ENCODE peak calls at places on chromosomes 4 and X, in ten cellular contexts. One of them, this sample, is unnamed.

GRCh38 chrX:37986893-37987292 is 19.5 kb upstream of the SYTL5 start:
- DNase-seq in activated T-helper 2 cell treated with anti-CD3 and anti-CD28 coated beads, Interferon-gamma antibody, Interleukin-2, Interleukin-4, amounts not matched to agents 10 μg/mL and 5 μg/mL and 100 μg/mL, durations not matched to agents 14 hours and 24 hours and 36 hours: no peak
- DNase-seq in A549: no peak
- DNase-seq in activated CD8-positive, alpha-beta memory T cell treated with anti-CD3 and anti-CD28 coated beads, Interleukin-2, amount 50 U/mL, for 48 hours: no peak
- DNase-seq in NCI-H446: no peak
- DNase-seq in KBM-7: no peak
- DNase-seq in stimulated activated CD4-positive, alpha-beta T cell treated with anti-CD3 and anti-CD28 coated beads, Interleukin-15, amount 100 ng/mL, for 1 hour: no peak
- DNase-seq in posterior vena cava: no peak
- DNase-seq in ACHN: peak; percentile 1
- DNase-seq in non-pigmented ciliary epithelial cell: peak; percentile 15
- DNase-seq in this sample: no peak

GRCh38 chr4:61604054-61604453 is 403.9 kb downstream of the ADGRL3 start:
- DNase-seq in activated T-helper 2 cell treated with anti-CD3 and anti-CD28 coated beads, Interferon-gamma antibody, Interleukin-2, Interleukin-4, amounts not matched to agents 10 μg/mL and 5 μg/mL and 100 μg/mL, durations not matched to agents 14 hours and 24 hours and 36 hours: no peak
- DNase-seq in A549: no peak
- DNase-seq in activated CD8-positive, alpha-beta memory T cell treated with anti-CD3 and anti-CD28 coated beads, Interleukin-2, amount 50 U/mL, for 48 hours: no peak
- DNase-seq in NCI-H446: no peak
- DNase-seq in KBM-7: no peak
- DNase-seq in stimulated activated CD4-positive, alpha-beta T cell treated with anti-CD3 and anti-CD28 coated beads, Interleukin-15, amount 100 ng/mL, for 1 hour: no peak
- DNase-seq in posterior vena cava: no peak
- DNase-seq in ACHN: no peak
- DNase-seq in non-pigmented ciliary epithelial cell: no peak
- DNase-seq in this sample: no peak

GRCh38 chr4:2338754-2339457 is 77.0 kb upstream of the MXD4 start:
- DNase-seq in activated T-helper 2 cell treated with anti-CD3 and anti-CD28 coated beads, Interferon-gamma antibody, Interleukin-2, Interleukin-4, amounts not matched to agents 10 μg/mL and 5 μg/mL and 100 μg/mL, durations not matched to agents 14 hours and 24 hours and 36 hours: peak; percentile 6
- DNase-seq in A549: no peak
- DNase-seq in activated CD8-positive, alpha-beta memory T cell treated with anti-CD3 and anti-CD28 coated beads, Interleukin-2, amount 50 U/mL, for 48 hours: no peak
- DNase-seq in NCI-H446: no peak
- DNase-seq in KBM-7: no peak
- DNase-seq in stimulated activated CD4-positive, alpha-beta T cell treated with anti-CD3 and anti-CD28 coated beads, Interleukin-15, amount 100 ng/mL, for 1 hour: no peak
- DNase-seq in posterior vena cava: peak; percentile 62
- DNase-seq in ACHN: no peak
- DNase-seq in non-pigmented ciliary epithelial cell: no peak
- DNase-seq in this sample: no peak

GRCh38 chr4:46931981-46932380 is 22.9 kb upstream of the COX7B2 start:
- DNase-seq in activated T-helper 2 cell treated with anti-CD3 and anti-CD28 coated beads, Interferon-gamma antibody, Interleukin-2, Interleukin-4, amounts not matched to agents 10 μg/mL and 5 μg/mL and 100 μg/mL, durations not matched to agents 14 hours and 24 hours and 36 hours: no peak
- DNase-seq in A549: peak; percentile 3
- DNase-seq in activated CD8-positive, alpha-beta memory T cell treated with anti-CD3 and anti-CD28 coated beads, Interleukin-2, amount 50 U/mL, for 48 hours: no peak
- DNase-seq in NCI-H446: peak; percentile 59
- DNase-seq in KBM-7: peak; percentile 34
- DNase-seq in stimulated activated CD4-positive, alpha-beta T cell treated with anti-CD3 and anti-CD28 coated beads, Interleukin-15, amount 100 ng/mL, for 1 hour: no peak
- DNase-seq in posterior vena cava: no peak
- DNase-seq in ACHN: peak; percentile 42
- DNase-seq in non-pigmented ciliary epithelial cell: no peak
- DNase-seq in this sample: no peak

GRCh38 chr4:112189754-112190153 is 41.8 kb upstream of the AP1AR start:
- DNase-seq in activated T-helper 2 cell treated with anti-CD3 and anti-CD28 coated beads, Interferon-gamma antibody, Interleukin-2, Interleukin-4, amounts not matched to agents 10 μg/mL and 5 μg/mL and 100 μg/mL, durations not matched to agents 14 hours and 24 hours and 36 hours: no peak
- DNase-seq in A549: peak; percentile 26
- DNase-seq in activated CD8-positive, alpha-beta memory T cell treated with anti-CD3 and anti-CD28 coated beads, Interleukin-2, amount 50 U/mL, for 48 hours: no peak
- DNase-seq in NCI-H446: no peak
- DNase-seq in KBM-7: peak; percentile 16
- DNase-seq in stimulated activated CD4-positive, alpha-beta T cell treated with anti-CD3 and anti-CD28 coated beads, Interleukin-15, amount 100 ng/mL, for 1 hour: no peak
- DNase-seq in posterior vena cava: no peak
- DNase-seq in ACHN: no peak
- DNase-seq in non-pigmented ciliary epithelial cell: no peak
- DNase-seq in this sample: no peak

GRCh38 chr4:80592950-80593349 is 257.4 kb downstream of the CFAP299 start:
- DNase-seq in activated T-helper 2 cell treated with anti-CD3 and anti-CD28 coated beads, Interferon-gamma antibody, Interleukin-2, Interleukin-4, amounts not matched to agents 10 μg/mL and 5 μg/mL and 100 μg/mL, durations not matched to agents 14 hours and 24 hours and 36 hours: no peak
- DNase-seq in A549: peak; percentile 0
- DNase-seq in activated CD8-positive, alpha-beta memory T cell treated with anti-CD3 and anti-CD28 coated beads, Interleukin-2, amount 50 U/mL, for 48 hours: no peak
- DNase-seq in NCI-H446: no peak
- DNase-seq in KBM-7: peak; percentile 3
- DNase-seq in stimulated activated CD4-positive, alpha-beta T cell treated with anti-CD3 and anti-CD28 coated beads, Interleukin-15, amount 100 ng/mL, for 1 hour: no peak
- DNase-seq in posterior vena cava: no peak
- DNase-seq in ACHN: no peak
- DNase-seq in non-pigmented ciliary epithelial cell: no peak
- DNase-seq in this sample: no peak

GRCh38 chrX:111728096-111728495 is 47.1 kb downstream of the ALG13 start:
- DNase-seq in activated T-helper 2 cell treated with anti-CD3 and anti-CD28 coated beads, Interferon-gamma antibody, Interleukin-2, Interleukin-4, amounts not matched to agents 10 μg/mL and 5 μg/mL and 100 μg/mL, durations not matched to agents 14 hours and 24 hours and 36 hours: no peak
- DNase-seq in A549: no peak
- DNase-seq in activated CD8-positive, alpha-beta memory T cell treated with anti-CD3 and anti-CD28 coated beads, Interleukin-2, amount 50 U/mL, for 48 hours: no peak
- DNase-seq in NCI-H446: no peak
- DNase-seq in KBM-7: no peak
- DNase-seq in stimulated activated CD4-positive, alpha-beta T cell treated with anti-CD3 and anti-CD28 coated beads, Interleukin-15, amount 100 ng/mL, for 1 hour: no peak
- DNase-seq in posterior vena cava: no peak
- DNase-seq in ACHN: peak; percentile 60
- DNase-seq in non-pigmented ciliary epithelial cell: no peak
- DNase-seq in this sample: no peak

GRCh38 chr4:158169931-158170690 is 2.7 kb downstream of the GASK1B start:
- DNase-seq in activated T-helper 2 cell treated with anti-CD3 and anti-CD28 coated beads, Interferon-gamma antibody, Interleukin-2, Interleukin-4, amounts not matched to agents 10 μg/mL and 5 μg/mL and 100 μg/mL, durations not matched to agents 14 hours and 24 hours and 36 hours: no peak
- DNase-seq in A549: no peak
- DNase-seq in activated CD8-positive, alpha-beta memory T cell treated with anti-CD3 and anti-CD28 coated beads, Interleukin-2, amount 50 U/mL, for 48 hours: no peak
- DNase-seq in NCI-H446: peak; percentile 74
- DNase-seq in KBM-7: peak; percentile 71
- DNase-seq in stimulated activated CD4-positive, alpha-beta T cell treated with anti-CD3 and anti-CD28 coated beads, Interleukin-15, amount 100 ng/mL, for 1 hour: no peak
- DNase-seq in posterior vena cava: no peak
- DNase-seq in ACHN: no peak
- DNase-seq in non-pigmented ciliary epithelial cell: no peak
- DNase-seq in this sample: no peak

GRCh38 chr4:20192754-20193521 is 58.8 kb upstream of the SLIT2 start:
- DNase-seq in activated T-helper 2 cell treated with anti-CD3 and anti-CD28 coated beads, Interferon-gamma antibody, Interleukin-2, Interleukin-4, amounts not matched to agents 10 μg/mL and 5 μg/mL and 100 μg/mL, durations not matched to agents 14 hours and 24 hours and 36 hours: no peak
- DNase-seq in A549: no peak
- DNase-seq in activated CD8-positive, alpha-beta memory T cell treated with anti-CD3 and anti-CD28 coated beads, Interleukin-2, amount 50 U/mL, for 48 hours: no peak
- DNase-seq in NCI-H446: no peak
- DNase-seq in KBM-7: no peak
- DNase-seq in stimulated activated CD4-positive, alpha-beta T cell treated with anti-CD3 and anti-CD28 coated beads, Interleukin-15, amount 100 ng/mL, for 1 hour: no peak
- DNase-seq in posterior vena cava: no peak
- DNase-seq in ACHN: no peak
- DNase-seq in non-pigmented ciliary epithelial cell: no peak
- DNase-seq in this sample: no peak

GRCh38 chr4:16027114-16027513 is 56.7 kb downstream of the PROM1 start:
- DNase-seq in activated T-helper 2 cell treated with anti-CD3 and anti-CD28 coated beads, Interferon-gamma antibody, Interleukin-2, Interleukin-4, amounts not matched to agents 10 μg/mL and 5 μg/mL and 100 μg/mL, durations not matched to agents 14 hours and 24 hours and 36 hours: no peak
- DNase-seq in A549: no peak
- DNase-seq in activated CD8-positive, alpha-beta memory T cell treated with anti-CD3 and anti-CD28 coated beads, Interleukin-2, amount 50 U/mL, for 48 hours: no peak
- DNase-seq in NCI-H446: no peak
- DNase-seq in KBM-7: no peak
- DNase-seq in stimulated activated CD4-positive, alpha-beta T cell treated with anti-CD3 and anti-CD28 coated beads, Interleukin-15, amount 100 ng/mL, for 1 hour: no peak
- DNase-seq in posterior vena cava: no peak
- DNase-seq in ACHN: no peak
- DNase-seq in non-pigmented ciliary epithelial cell: no peak
- DNase-seq in this sample: no peak

GRCh38 chr4:39814403-39815185 is 116.7 kb downstream of the UBE2K start:
- DNase-seq in activated T-helper 2 cell treated with anti-CD3 and anti-CD28 coated beads, Interferon-gamma antibody, Interleukin-2, Interleukin-4, amounts not matched to agents 10 μg/mL and 5 μg/mL and 100 μg/mL, durations not matched to agents 14 hours and 24 hours and 36 hours: peak; percentile 11
- DNase-seq in A549: peak; percentile 61
- DNase-seq in activated CD8-positive, alpha-beta memory T cell treated with anti-CD3 and anti-CD28 coated beads, Interleukin-2, amount 50 U/mL, for 48 hours: peak; percentile 61
- DNase-seq in NCI-H446: no peak
- DNase-seq in KBM-7: no peak
- DNase-seq in stimulated activated CD4-positive, alpha-beta T cell treated with anti-CD3 and anti-CD28 coated beads, Interleukin-15, amount 100 ng/mL, for 1 hour: no peak
- DNase-seq in posterior vena cava: no peak
- DNase-seq in ACHN: peak; percentile 16
- DNase-seq in non-pigmented ciliary epithelial cell: no peak
- DNase-seq in this sample: peak; percentile 50

GRCh38 chrX:10486373-10486772 is 134.0 kb downstream of the MID1 start:
- DNase-seq in activated T-helper 2 cell treated with anti-CD3 and anti-CD28 coated beads, Interferon-gamma antibody, Interleukin-2, Interleukin-4, amounts not matched to agents 10 μg/mL and 5 μg/mL and 100 μg/mL, durations not matched to agents 14 hours and 24 hours and 36 hours: no peak
- DNase-seq in A549: peak; percentile 38
- DNase-seq in activated CD8-positive, alpha-beta memory T cell treated with anti-CD3 and anti-CD28 coated beads, Interleukin-2, amount 50 U/mL, for 48 hours: no peak
- DNase-seq in NCI-H446: peak; percentile 22
- DNase-seq in KBM-7: no peak
- DNase-seq in stimulated activated CD4-positive, alpha-beta T cell treated with anti-CD3 and anti-CD28 coated beads, Interleukin-15, amount 100 ng/mL, for 1 hour: no peak
- DNase-seq in posterior vena cava: no peak
- DNase-seq in ACHN: no peak
- DNase-seq in non-pigmented ciliary epithelial cell: peak; percentile 59
- DNase-seq in this sample: no peak

GRCh38 chr4:78659264-78659663 is 107.7 kb downstream of the ANXA3 start:
- DNase-seq in activated T-helper 2 cell treated with anti-CD3 and anti-CD28 coated beads, Interferon-gamma antibody, Interleukin-2, Interleukin-4, amounts not matched to agents 10 μg/mL and 5 μg/mL and 100 μg/mL, durations not matched to agents 14 hours and 24 hours and 36 hours: no peak
- DNase-seq in A549: no peak
- DNase-seq in activated CD8-positive, alpha-beta memory T cell treated with anti-CD3 and anti-CD28 coated beads, Interleukin-2, amount 50 U/mL, for 48 hours: no peak
- DNase-seq in NCI-H446: peak; percentile 82
- DNase-seq in KBM-7: no peak
- DNase-seq in stimulated activated CD4-positive, alpha-beta T cell treated with anti-CD3 and anti-CD28 coated beads, Interleukin-15, amount 100 ng/mL, for 1 hour: no peak
- DNase-seq in posterior vena cava: no peak
- DNase-seq in ACHN: no peak
- DNase-seq in non-pigmented ciliary epithelial cell: no peak
- DNase-seq in this sample: no peak

GRCh38 chr4:82708982-82709381 is 89.6 kb downstream of the SCD5 start:
- DNase-seq in activated T-helper 2 cell treated with anti-CD3 and anti-CD28 coated beads, Interferon-gamma antibody, Interleukin-2, Interleukin-4, amounts not matched to agents 10 μg/mL and 5 μg/mL and 100 μg/mL, durations not matched to agents 14 hours and 24 hours and 36 hours: no peak
- DNase-seq in A549: no peak
- DNase-seq in activated CD8-positive, alpha-beta memory T cell treated with anti-CD3 and anti-CD28 coated beads, Interleukin-2, amount 50 U/mL, for 48 hours: no peak
- DNase-seq in NCI-H446: no peak
- DNase-seq in KBM-7: no peak
- DNase-seq in stimulated activated CD4-positive, alpha-beta T cell treated with anti-CD3 and anti-CD28 coated beads, Interleukin-15, amount 100 ng/mL, for 1 hour: no peak
- DNase-seq in posterior vena cava: no peak
- DNase-seq in ACHN: no peak
- DNase-seq in non-pigmented ciliary epithelial cell: no peak
- DNase-seq in this sample: no peak

GRCh38 chrX:143994206-143994605 is 110.3 kb downstream of the UBE2NL start:
- DNase-seq in activated T-helper 2 cell treated with anti-CD3 and anti-CD28 coated beads, Interferon-gamma antibody, Interleukin-2, Interleukin-4, amounts not matched to agents 10 μg/mL and 5 μg/mL and 100 μg/mL, durations not matched to agents 14 hours and 24 hours and 36 hours: no peak
- DNase-seq in A549: no peak
- DNase-seq in activated CD8-positive, alpha-beta memory T cell treated with anti-CD3 and anti-CD28 coated beads, Interleukin-2, amount 50 U/mL, for 48 hours: no peak
- DNase-seq in NCI-H446: no peak
- DNase-seq in KBM-7: no peak
- DNase-seq in stimulated activated CD4-positive, alpha-beta T cell treated with anti-CD3 and anti-CD28 coated beads, Interleukin-15, amount 100 ng/mL, for 1 hour: no peak
- DNase-seq in posterior vena cava: no peak
- DNase-seq in ACHN: peak; percentile 47
- DNase-seq in non-pigmented ciliary epithelial cell: peak; percentile 1
- DNase-seq in this sample: no peak

GRCh38 chr4:163988921-163989320 is 494.4 kb downstream of the TMA16 start:
- DNase-seq in activated T-helper 2 cell treated with anti-CD3 and anti-CD28 coated beads, Interferon-gamma antibody, Interleukin-2, Interleukin-4, amounts not matched to agents 10 μg/mL and 5 μg/mL and 100 μg/mL, durations not matched to agents 14 hours and 24 hours and 36 hours: no peak
- DNase-seq in A549: no peak
- DNase-seq in activated CD8-positive, alpha-beta memory T cell treated with anti-CD3 and anti-CD28 coated beads, Interleukin-2, amount 50 U/mL, for 48 hours: no peak
- DNase-seq in NCI-H446: no peak
- DNase-seq in KBM-7: no peak
- DNase-seq in stimulated activated CD4-positive, alpha-beta T cell treated with anti-CD3 and anti-CD28 coated beads, Interleukin-15, amount 100 ng/mL, for 1 hour: no peak
- DNase-seq in posterior vena cava: no peak
- DNase-seq in ACHN: no peak
- DNase-seq in non-pigmented ciliary epithelial cell: no peak
- DNase-seq in this sample: no peak

GRCh38 chr4:106898621-106899230 is 137.4 kb downstream of the DKK2 start:
- DNase-seq in activated T-helper 2 cell treated with anti-CD3 and anti-CD28 coated beads, Interferon-gamma antibody, Interleukin-2, Interleukin-4, amounts not matched to agents 10 μg/mL and 5 μg/mL and 100 μg/mL, durations not matched to agents 14 hours and 24 hours and 36 hours: no peak
- DNase-seq in A549: peak; percentile 44
- DNase-seq in activated CD8-positive, alpha-beta memory T cell treated with anti-CD3 and anti-CD28 coated beads, Interleukin-2, amount 50 U/mL, for 48 hours: no peak
- DNase-seq in NCI-H446: peak; percentile 40
- DNase-seq in KBM-7: peak; percentile 49
- DNase-seq in stimulated activated CD4-positive, alpha-beta T cell treated with anti-CD3 and anti-CD28 coated beads, Interleukin-15, amount 100 ng/mL, for 1 hour: no peak
- DNase-seq in posterior vena cava: no peak
- DNase-seq in ACHN: peak; percentile 43
- DNase-seq in non-pigmented ciliary epithelial cell: peak; percentile 26
- DNase-seq in this sample: peak; percentile 51

GRCh38 chr4:81905966-81906365 is 434.3 kb upstream of the RASGEF1B start:
- DNase-seq in activated T-helper 2 cell treated with anti-CD3 and anti-CD28 coated beads, Interferon-gamma antibody, Interleukin-2, Interleukin-4, amounts not matched to agents 10 μg/mL and 5 μg/mL and 100 μg/mL, durations not matched to agents 14 hours and 24 hours and 36 hours: no peak
- DNase-seq in A549: no peak
- DNase-seq in activated CD8-positive, alpha-beta memory T cell treated with anti-CD3 and anti-CD28 coated beads, Interleukin-2, amount 50 U/mL, for 48 hours: no peak
- DNase-seq in NCI-H446: no peak
- DNase-seq in KBM-7: no peak
- DNase-seq in stimulated activated CD4-positive, alpha-beta T cell treated with anti-CD3 and anti-CD28 coated beads, Interleukin-15, amount 100 ng/mL, for 1 hour: no peak
- DNase-seq in posterior vena cava: no peak
- DNase-seq in ACHN: peak; percentile 89
- DNase-seq in non-pigmented ciliary epithelial cell: no peak
- DNase-seq in this sample: no peak

GRCh38 chr4:102285831-102286230 is 59.5 kb downstream of the SLC39A8 start:
- DNase-seq in activated T-helper 2 cell treated with anti-CD3 and anti-CD28 coated beads, Interferon-gamma antibody, Interleukin-2, Interleukin-4, amounts not matched to agents 10 μg/mL and 5 μg/mL and 100 μg/mL, durations not matched to agents 14 hours and 24 hours and 36 hours: no peak
- DNase-seq in A549: no peak
- DNase-seq in activated CD8-positive, alpha-beta memory T cell treated with anti-CD3 and anti-CD28 coated beads, Interleukin-2, amount 50 U/mL, for 48 hours: no peak
- DNase-seq in NCI-H446: no peak
- DNase-seq in KBM-7: no peak
- DNase-seq in stimulated activated CD4-positive, alpha-beta T cell treated with anti-CD3 and anti-CD28 coated beads, Interleukin-15, amount 100 ng/mL, for 1 hour: no peak
- DNase-seq in posterior vena cava: no peak
- DNase-seq in ACHN: no peak
- DNase-seq in non-pigmented ciliary epithelial cell: no peak
- DNase-seq in this sample: no peak

GRCh38 chrX:48835524-48836329 is at the start of gene PCSK1N:
- DNase-seq in activated T-helper 2 cell treated with anti-CD3 and anti-CD28 coated beads, Interferon-gamma antibody, Interleukin-2, Interleukin-4, amounts not matched to agents 10 μg/mL and 5 μg/mL and 100 μg/mL, durations not matched to agents 14 hours and 24 hours and 36 hours: no peak
- DNase-seq in A549: peak; percentile 59
- DNase-seq in activated CD8-positive, alpha-beta memory T cell treated with anti-CD3 and anti-CD28 coated beads, Interleukin-2, amount 50 U/mL, for 48 hours: no peak
- DNase-seq in NCI-H446: no peak
- DNase-seq in KBM-7: no peak
- DNase-seq in stimulated activated CD4-positive, alpha-beta T cell treated with anti-CD3 and anti-CD28 coated beads, Interleukin-15, amount 100 ng/mL, for 1 hour: no peak
- DNase-seq in posterior vena cava: no peak
- DNase-seq in ACHN: no peak
- DNase-seq in non-pigmented ciliary epithelial cell: no peak
- DNase-seq in this sample: no peak

GRCh38 chr4:169810325-169811323 is 52.9 kb upstream of the HPF1 start:
- DNase-seq in activated T-helper 2 cell treated with anti-CD3 and anti-CD28 coated beads, Interferon-gamma antibody, Interleukin-2, Interleukin-4, amounts not matched to agents 10 μg/mL and 5 μg/mL and 100 μg/mL, durations not matched to agents 14 hours and 24 hours and 36 hours: no peak
- DNase-seq in A549: peak; percentile 76
- DNase-seq in activated CD8-positive, alpha-beta memory T cell treated with anti-CD3 and anti-CD28 coated beads, Interleukin-2, amount 50 U/mL, for 48 hours: no peak
- DNase-seq in NCI-H446: peak; percentile 86
- DNase-seq in KBM-7: peak; percentile 64
- DNase-seq in stimulated activated CD4-positive, alpha-beta T cell treated with anti-CD3 and anti-CD28 coated beads, Interleukin-15, amount 100 ng/mL, for 1 hour: no peak
- DNase-seq in posterior vena cava: no peak
- DNase-seq in ACHN: peak; percentile 78
- DNase-seq in non-pigmented ciliary epithelial cell: peak; percentile 63
- DNase-seq in this sample: peak; percentile 84

GRCh38 chr4:22324422-22324821 is 191.4 kb downstream of the ADGRA3 start:
- DNase-seq in activated T-helper 2 cell treated with anti-CD3 and anti-CD28 coated beads, Interferon-gamma antibody, Interleukin-2, Interleukin-4, amounts not matched to agents 10 μg/mL and 5 μg/mL and 100 μg/mL, durations not matched to agents 14 hours and 24 hours and 36 hours: no peak
- DNase-seq in A549: no peak
- DNase-seq in activated CD8-positive, alpha-beta memory T cell treated with anti-CD3 and anti-CD28 coated beads, Interleukin-2, amount 50 U/mL, for 48 hours: no peak
- DNase-seq in NCI-H446: no peak
- DNase-seq in KBM-7: no peak
- DNase-seq in stimulated activated CD4-positive, alpha-beta T cell treated with anti-CD3 and anti-CD28 coated beads, Interleukin-15, amount 100 ng/mL, for 1 hour: no peak
- DNase-seq in posterior vena cava: no peak
- DNase-seq in ACHN: no peak
- DNase-seq in non-pigmented ciliary epithelial cell: no peak
- DNase-seq in this sample: no peak

GRCh38 chrX:139759637-139760036 is 51.7 kb upstream of the MCF2 start:
- DNase-seq in activated T-helper 2 cell treated with anti-CD3 and anti-CD28 coated beads, Interferon-gamma antibody, Interleukin-2, Interleukin-4, amounts not matched to agents 10 μg/mL and 5 μg/mL and 100 μg/mL, durations not matched to agents 14 hours and 24 hours and 36 hours: no peak
- DNase-seq in A549: peak; percentile 24
- DNase-seq in activated CD8-positive, alpha-beta memory T cell treated with anti-CD3 and anti-CD28 coated beads, Interleukin-2, amount 50 U/mL, for 48 hours: no peak
- DNase-seq in NCI-H446: peak; percentile 3
- DNase-seq in KBM-7: peak; percentile 28
- DNase-seq in stimulated activated CD4-positive, alpha-beta T cell treated with anti-CD3 and anti-CD28 coated beads, Interleukin-15, amount 100 ng/mL, for 1 hour: no peak
- DNase-seq in posterior vena cava: no peak
- DNase-seq in ACHN: peak; percentile 9
- DNase-seq in non-pigmented ciliary epithelial cell: no peak
- DNase-seq in this sample: no peak

GRCh38 chr4:10737335-10737734 is 52.8 kb upstream of the CLNK start:
- DNase-seq in activated T-helper 2 cell treated with anti-CD3 and anti-CD28 coated beads, Interferon-gamma antibody, Interleukin-2, Interleukin-4, amounts not matched to agents 10 μg/mL and 5 μg/mL and 100 μg/mL, durations not matched to agents 14 hours and 24 hours and 36 hours: no peak
- DNase-seq in A549: no peak
- DNase-seq in activated CD8-positive, alpha-beta memory T cell treated with anti-CD3 and anti-CD28 coated beads, Interleukin-2, amount 50 U/mL, for 48 hours: no peak
- DNase-seq in NCI-H446: no peak
- DNase-seq in KBM-7: no peak
- DNase-seq in stimulated activated CD4-positive, alpha-beta T cell treated with anti-CD3 and anti-CD28 coated beads, Interleukin-15, amount 100 ng/mL, for 1 hour: no peak
- DNase-seq in posterior vena cava: no peak
- DNase-seq in ACHN: no peak
- DNase-seq in non-pigmented ciliary epithelial cell: peak; percentile 61
- DNase-seq in this sample: no peak

GRCh38 chrX:39576081-39576701 is 521.6 kb downstream of the BCOR start:
- DNase-seq in activated T-helper 2 cell treated with anti-CD3 and anti-CD28 coated beads, Interferon-gamma antibody, Interleukin-2, Interleukin-4, amounts not matched to agents 10 μg/mL and 5 μg/mL and 100 μg/mL, durations not matched to agents 14 hours and 24 hours and 36 hours: no peak
- DNase-seq in A549: no peak
- DNase-seq in activated CD8-positive, alpha-beta memory T cell treated with anti-CD3 and anti-CD28 coated beads, Interleukin-2, amount 50 U/mL, for 48 hours: no peak
- DNase-seq in NCI-H446: peak; percentile 90
- DNase-seq in KBM-7: no peak
- DNase-seq in stimulated activated CD4-positive, alpha-beta T cell treated with anti-CD3 and anti-CD28 coated beads, Interleukin-15, amount 100 ng/mL, for 1 hour: no peak
- DNase-seq in posterior vena cava: no peak
- DNase-seq in ACHN: no peak
- DNase-seq in non-pigmented ciliary epithelial cell: no peak
- DNase-seq in this sample: no peak

GRCh38 chr4:87029356-87029755 is 94.5 kb downstream of the AFF1 start:
- DNase-seq in activated T-helper 2 cell treated with anti-CD3 and anti-CD28 coated beads, Interferon-gamma antibody, Interleukin-2, Interleukin-4, amounts not matched to agents 10 μg/mL and 5 μg/mL and 100 μg/mL, durations not matched to agents 14 hours and 24 hours and 36 hours: no peak
- DNase-seq in A549: no peak
- DNase-seq in activated CD8-positive, alpha-beta memory T cell treated with anti-CD3 and anti-CD28 coated beads, Interleukin-2, amount 50 U/mL, for 48 hours: no peak
- DNase-seq in NCI-H446: no peak
- DNase-seq in KBM-7: no peak
- DNase-seq in stimulated activated CD4-positive, alpha-beta T cell treated with anti-CD3 and anti-CD28 coated beads, Interleukin-15, amount 100 ng/mL, for 1 hour: no peak
- DNase-seq in posterior vena cava: no peak
- DNase-seq in ACHN: no peak
- DNase-seq in non-pigmented ciliary epithelial cell: no peak
- DNase-seq in this sample: no peak

GRCh38 chr4:157804986-157805385 is 367.8 kb downstream of the GASK1B start:
- DNase-seq in activated T-helper 2 cell treated with anti-CD3 and anti-CD28 coated beads, Interferon-gamma antibody, Interleukin-2, Interleukin-4, amounts not matched to agents 10 μg/mL and 5 μg/mL and 100 μg/mL, durations not matched to agents 14 hours and 24 hours and 36 hours: no peak
- DNase-seq in A549: peak; percentile 3
- DNase-seq in activated CD8-positive, alpha-beta memory T cell treated with anti-CD3 and anti-CD28 coated beads, Interleukin-2, amount 50 U/mL, for 48 hours: no peak
- DNase-seq in NCI-H446: no peak
- DNase-seq in KBM-7: no peak
- DNase-seq in stimulated activated CD4-positive, alpha-beta T cell treated with anti-CD3 and anti-CD28 coated beads, Interleukin-15, amount 100 ng/mL, for 1 hour: no peak
- DNase-seq in posterior vena cava: no peak
- DNase-seq in ACHN: peak; percentile 14
- DNase-seq in non-pigmented ciliary epithelial cell: no peak
- DNase-seq in this sample: peak; percentile 8

GRCh38 chr4:114400531-114400930 is 198.1 kb upstream of the UGT8 start:
- DNase-seq in activated T-helper 2 cell treated with anti-CD3 and anti-CD28 coated beads, Interferon-gamma antibody, Interleukin-2, Interleukin-4, amounts not matched to agents 10 μg/mL and 5 μg/mL and 100 μg/mL, durations not matched to agents 14 hours and 24 hours and 36 hours: no peak
- DNase-seq in A549: no peak
- DNase-seq in activated CD8-positive, alpha-beta memory T cell treated with anti-CD3 and anti-CD28 coated beads, Interleukin-2, amount 50 U/mL, for 48 hours: no peak
- DNase-seq in NCI-H446: no peak
- DNase-seq in KBM-7: no peak
- DNase-seq in stimulated activated CD4-positive, alpha-beta T cell treated with anti-CD3 and anti-CD28 coated beads, Interleukin-15, amount 100 ng/mL, for 1 hour: no peak
- DNase-seq in posterior vena cava: no peak
- DNase-seq in ACHN: no peak
- DNase-seq in non-pigmented ciliary epithelial cell: no peak
- DNase-seq in this sample: no peak